ENCODE peak calls at places on chromosome 11, in four cellular contexts. R is K562, B is neuronal stem cell, M is GM12878. J is an unnamed sample.

GRCh38 chr11:116499396-116500001 is 273.3 kb downstream of the BUD13 start:
- DNase-seq in R (peak; percentile 78), B (peak; percentile 90), M (no peak), J (peak; percentile 33)

GRCh38 chr11:128422576-128423370 is 164.6 kb downstream of the ETS1 start:
- DNase-seq in R (no peak), B (no peak), M (no peak), J (no peak)

GRCh38 chr11:122808494-122808893 is 29.8 kb upstream of the CRTAM start:
- DNase-seq in R (no peak), B (no peak), M (peak; percentile 66), J (peak; percentile 71)

GRCh38 chr11:57647960-57648776 is 1.5 kb downstream of the YPEL4 start:
- DNase-seq in R (peak; percentile 83), B (no peak), M (no peak), J (no peak)

GRCh38 chr11:17351510-17352176 is at the start of gene NCR3LG1:
- DNase-seq in R (peak; percentile 77), B (peak; percentile 24), M (no peak), J (peak; percentile 72)

GRCh38 chr11:37320921-37321320 is 722.9 kb upstream of the RAG2 start:
- DNase-seq in R (no peak), B (no peak), M (no peak), J (peak; percentile 88)

GRCh38 chr11:57641011-57641410 is 8.7 kb downstream of the YPEL4 start:
- DNase-seq in R (no peak), B (no peak), M (no peak), J (no peak)

GRCh38 chr11:115153135-115153534 is 351.1 kb downstream of the CADM1 start:
- DNase-seq in R (no peak), B (no peak), M (no peak), J (peak; percentile 42)

GRCh38 chr11:17026487-17027082 is 12.4 kb upstream of the PLEKHA7 start:
- DNase-seq in R (no peak), B (no peak), M (no peak), J (no peak)

GRCh38 chr11:70176940-70177689 is 26.0 kb upstream of the FADD start:
- DNase-seq in R (peak; percentile 95), B (no peak), M (no peak), J (no peak)

GRCh38 chr11:96014234-96014633 is 90.3 kb upstream of the MTMR2 start:
- DNase-seq in R (no peak), B (peak; percentile 14), M (peak; percentile 36), J (peak; percentile 61)

GRCh38 chr11:73306069-73306468 is 2.0 kb upstream of the ARHGEF17 start:
- DNase-seq in R (no peak), B (no peak), M (no peak), J (no peak)

GRCh38 chr11:119592642-119593041 is 136.4 kb downstream of the NECTIN1 start:
- DNase-seq in R (no peak), B (no peak), M (no peak), J (no peak)

GRCh38 chr11:75142714-75143419 is 8.0 kb upstream of the SLCO2B1 start:
- DNase-seq in R (peak; percentile 84), B (no peak), M (peak; percentile 55), J (peak; percentile 86)

GRCh38 chr11:17743026-17743807 is 8.6 kb downstream of the KCNC1 start:
- DNase-seq in R (no peak), B (no peak), M (no peak), J (no peak)

GRCh38 chr11:114257621-114258558 is 38.3 kb upstream of the NNMT start:
- DNase-seq in R (no peak), B (peak; percentile 90), M (no peak), J (no peak)

GRCh38 chr11:119347940-119348339 is 1.4 kb upstream of the MFRP start:
- DNase-seq in R (no peak), B (no peak), M (no peak), J (no peak)

GRCh38 chr11:127926721-127927120 is 660.6 kb downstream of the ETS1 start:
- DNase-seq in R (no peak), B (no peak), M (no peak), J (no peak)

GRCh38 chr11:61763930-61764605 is 11.6 kb downstream of the MYRF start:
- DNase-seq in R (no peak), B (no peak), M (no peak), J (no peak)

GRCh38 chr11:844693-845644 is 2.3 kb downstream of the TSPAN4 start:
- DNase-seq in R (peak; percentile 66), B (no peak), M (no peak), J (no peak)

GRCh38 chr11:35288817-35289541 is 130.4 kb downstream of the SLC1A2 start:
- DNase-seq in R (no peak), B (no peak), M (no peak), J (peak; percentile 25)

GRCh38 chr11:114243461-114244372 is 52.5 kb upstream of the NNMT start:
- DNase-seq in R (peak; percentile 36), B (no peak), M (no peak), J (no peak)

GRCh38 chr11:102940714-102941588 is 14.6 kb downstream of the MMP13 start:
- DNase-seq in R (peak; percentile 55), B (peak; percentile 64), M (peak; percentile 37), J (peak; percentile 66)

GRCh38 chr11:86999859-87000753 is 37.6 kb upstream of the TMEM135 start:
- DNase-seq in R (peak; percentile 68), B (no peak), M (no peak), J (peak; percentile 35)

GRCh38 chr11:99316761-99317475 is 296.2 kb downstream of the CNTN5 start:
- DNase-seq in R (no peak), B (no peak), M (no peak), J (no peak)

DNA sequence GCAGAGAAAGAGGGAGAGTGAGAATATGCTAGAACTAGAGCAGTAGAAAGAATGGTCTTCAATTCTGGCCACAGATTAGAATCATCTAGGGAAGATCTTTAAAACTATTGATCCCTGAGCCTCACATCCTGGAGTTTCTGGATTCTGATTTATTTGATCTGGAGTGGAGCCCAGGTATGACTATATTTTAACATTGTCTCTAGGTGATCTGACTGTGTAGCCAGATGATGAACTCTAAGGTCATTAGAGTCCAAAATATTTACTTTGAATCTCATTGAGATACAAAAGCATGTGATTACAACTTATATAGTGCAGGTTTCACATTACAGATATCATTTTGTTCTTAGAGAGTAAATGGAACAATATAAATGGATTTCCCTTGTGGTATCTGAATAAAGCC is 79.7 kb downstream of the FDX1 start:
- DNase-seq in R (no peak), B (no peak), M (no peak), J (no peak)
- H2AFZ ChIP-seq in R (no peak overlapping the region), B (no peak overlapping the region), M (no peak overlapping the region), J (no peak overlapping the region)

GRCh38 chr11:45156731-45157130 is 10.3 kb downstream of the PRDM11 start:
- DNase-seq in R (no peak), B (no peak), M (no peak), J (no peak)
- H3K4me1 ChIP-seq in R (peaks cover 10% of the 10 kb centered on the region), B (peaks cover 13% of the 10 kb centered on the region), M (no peaks in the 10 kb centered on the region), J (peaks cover 12% of the 10 kb centered on the region)

DNA sequence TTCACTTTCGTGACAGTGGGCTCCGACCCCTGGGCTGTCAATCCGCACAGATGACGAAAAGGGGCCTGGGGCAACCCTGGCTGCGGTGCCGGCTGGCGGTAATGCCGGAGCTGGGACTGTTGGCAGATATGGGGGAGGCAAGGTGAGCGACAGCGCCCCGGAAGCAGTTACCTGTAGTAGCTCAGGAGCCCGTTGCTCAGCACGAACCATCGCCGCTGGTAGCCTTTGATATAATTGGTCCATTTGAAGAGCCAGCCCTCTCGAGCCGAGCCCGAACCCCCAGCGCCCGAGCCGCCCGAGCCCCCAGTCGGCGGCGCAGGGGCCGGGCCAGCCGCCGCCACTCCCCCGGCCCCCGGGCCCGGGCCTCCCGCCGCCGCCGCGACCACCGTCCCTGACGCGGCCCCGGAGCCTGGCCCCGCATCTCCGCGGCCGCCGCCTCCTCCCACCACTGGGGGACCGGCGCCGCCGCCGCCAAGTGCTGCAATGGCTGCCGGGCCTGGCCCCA is 390 bp downstream of the OSBP start:
- DNase-seq in R (no peak), B (no peak), M (no peak), J (peak; percentile 60)
- H2AFZ ChIP-seq in R (peak overlapping the region; percentile 67), B (peak overlapping the region; percentile 91), M (peak overlapping the region; percentile 64), J (peak overlapping the region; percentile 89)

GRCh38 chr11:117933930-117934329 is 4.7 kb upstream of the TMPRSS13 start:
- DNase-seq in R (no peak), B (no peak), M (no peak), J (no peak)
- H3K4me1 ChIP-seq in R (peaks cover 8% of the 10 kb centered on the region), B (no peaks in the 10 kb centered on the region), M (peaks cover 43% of the 10 kb centered on the region), J (no peaks in the 10 kb centered on the region)

GRCh38 chr11:47393163-47394049 is 15.0 kb upstream of the SLC39A13 start:
- DNase-seq in R (peak; percentile 57), B (no peak), M (no peak), J (no peak)
- H2AFZ ChIP-seq in R (peak overlapping the region; percentile 86), B (peak overlapping the region; percentile 80), M (no peak overlapping the region), J (no peak overlapping the region)

J was measured in mammary epithelial cell.